ENCODE peak calls at places on chromosomes 1 and 21, in six cellular contexts. M, A, K, L, B and X are unnamed samples.

GRCh38 chr1:7827134-7827955 is 25.5 kb downstream of the UTS2 start:
- DNase-seq in M (no peak), A (no peak), K (peak; percentile 17), L (no peak), B (no peak), X (no peak)

GRCh38 chr1:48917901-48918603 is 141.4 kb upstream of the BEND5 start:
- DNase-seq in M (no peak), A (no peak), K (no peak), L (no peak), B (peak; percentile 81), X (no peak)

GRCh38 chr1:3457910-3458621 is 3.6 kb downstream of the ARHGEF16 start:
- DNase-seq in M (no peak), A (no peak), K (no peak), L (no peak), B (no peak), X (no peak)

GRCh38 chr1:62962794-62963776 is 179.2 kb downstream of the ATG4C start:
- DNase-seq in M (peak; percentile 76), A (no peak), K (no peak), L (peak; percentile 24), B (peak; percentile 30), X (peak; percentile 29)

GRCh38 chr1:209029737-209030136 is 553.8 kb upstream of the CAMK1G start:
- DNase-seq in M (no peak), A (no peak), K (no peak), L (no peak), B (no peak), X (no peak)

GRCh38 chr1:39220900-39221870 is 16.7 kb downstream of the MACF1 start:
- DNase-seq in M (no peak), A (peak; percentile 19), K (no peak), L (no peak), B (no peak), X (no peak)

GRCh38 chr1:204094262-204095247 is 21.6 kb downstream of the SOX13 start:
- DNase-seq in M (no peak), A (no peak), K (no peak), L (no peak), B (no peak), X (no peak)

GRCh38 chr1:219210067-219210466 is 36.4 kb downstream of the LYPLAL1 start:
- DNase-seq in M (no peak), A (no peak), K (no peak), L (no peak), B (peak; percentile 82), X (no peak)

GRCh38 chr1:39782103-39782502 is 6.6 kb downstream of the BMP8B start:
- DNase-seq in M (no peak), A (no peak), K (no peak), L (no peak), B (no peak), X (no peak)

GRCh38 chr1:72366473-72366872 is 84.1 kb upstream of the NEGR1 start:
- DNase-seq in M (no peak), A (peak; percentile 51), K (no peak), L (no peak), B (peak; percentile 40), X (no peak)

GRCh38 chr21:35578350-35578782 is 482.0 kb downstream of the SETD4 start:
- DNase-seq in M (no peak), A (peak; percentile 56), K (no peak), L (no peak), B (no peak), X (no peak)

GRCh38 chr1:81149649-81150335 is 650.9 kb upstream of the ADGRL2 start:
- DNase-seq in M (no peak), A (no peak), K (no peak), L (no peak), B (no peak), X (no peak)

GRCh38 chr1:196372896-196373536 is 235.2 kb downstream of the KCNT2 start:
- DNase-seq in M (peak; percentile 21), A (no peak), K (no peak), L (no peak), B (peak; percentile 46), X (peak; percentile 1)

GRCh38 chr1:109630081-109630880 is 10.6 kb downstream of the AMPD2 start:
- DNase-seq in M (peak; percentile 52), A (no peak), K (no peak), L (no peak), B (no peak), X (no peak)